ENCODE peak calls at places on chromosome 22, in eight cellular contexts. One of them, this sample, is unnamed.

GRCh38 chr22:29056472-29056871 is 5.2 kb downstream of the C22orf31 start:
- DNase-seq in choroid plexus epithelial cell: no peak
- DNase-seq in GM23338: no peak
- DNase-seq in tibial artery: no peak
- DNase-seq in HFF-Myc: no peak
- DNase-seq in fibroblast of the aortic adventitia: no peak
- DNase-seq in coronary artery: no peak
- DNase-seq in brain microvascular endothelial cell: no peak
- DNase-seq in this sample: no peak

GRCh38 chr22:24685804-24686203 is 82.8 kb downstream of the GGT1 start:
- DNase-seq in GM23338: peak
- DNase-seq in tibial artery: no peak
- DNase-seq in brain microvascular endothelial cell: no peak
- DNase-seq in choroid plexus epithelial cell: peak
- DNase-seq in HFF-Myc: no peak
- DNase-seq in coronary artery: no peak
- DNase-seq in fibroblast of the aortic adventitia: no peak
- DNase-seq in this sample: no peak

GRCh38 chr22:46453006-46453828 is 84.2 kb downstream of the CELSR1 start:
- DNase-seq in GM23338: no peak
- DNase-seq in tibial artery: no peak
- DNase-seq in brain microvascular endothelial cell: no peak
- DNase-seq in fibroblast of the aortic adventitia: peak
- DNase-seq in coronary artery: no peak
- DNase-seq in choroid plexus epithelial cell: no peak
- DNase-seq in HFF-Myc: no peak
- DNase-seq in this sample: no peak

GRCh38 chr22:45484742-45485141 is 17.9 kb upstream of the FBLN1 start:
- DNase-seq in choroid plexus epithelial cell: no peak
- DNase-seq in HFF-Myc: no peak
- DNase-seq in tibial artery: no peak
- DNase-seq in GM23338: no peak
- DNase-seq in brain microvascular endothelial cell: no peak
- DNase-seq in coronary artery: no peak
- DNase-seq in fibroblast of the aortic adventitia: no peak
- DNase-seq in this sample: no peak

GRCh38 chr22:41696714-41697113 is 2.6 kb upstream of the MEI1 start:
- DNase-seq in coronary artery: no peak
- DNase-seq in brain microvascular endothelial cell: no peak
- DNase-seq in fibroblast of the aortic adventitia: no peak
- DNase-seq in choroid plexus epithelial cell: no peak
- DNase-seq in GM23338: no peak
- DNase-seq in HFF-Myc: no peak
- DNase-seq in tibial artery: no peak
- DNase-seq in this sample: no peak

GRCh38 chr22:30717331-30717921 is 22.8 kb downstream of the OSBP2 start:
- DNase-seq in HFF-Myc: peak
- DNase-seq in fibroblast of the aortic adventitia: peak
- DNase-seq in tibial artery: no peak
- DNase-seq in choroid plexus epithelial cell: peak
- DNase-seq in GM23338: no peak
- DNase-seq in brain microvascular endothelial cell: peak
- DNase-seq in coronary artery: no peak
- DNase-seq in this sample: no peak

GRCh38 chr22:25318081-25318823 is 98.8 kb downstream of the CRYBB2 start:
- DNase-seq in HFF-Myc: no peak
- DNase-seq in GM23338: no peak
- DNase-seq in tibial artery: no peak
- DNase-seq in fibroblast of the aortic adventitia: no peak
- DNase-seq in choroid plexus epithelial cell: no peak
- DNase-seq in coronary artery: no peak
- DNase-seq in brain microvascular endothelial cell: no peak
- DNase-seq in this sample: no peak

GRCh38 chr22:36692280-36692679 is 11.3 kb downstream of the CACNG2 start:
- DNase-seq in GM23338: no peak
- DNase-seq in fibroblast of the aortic adventitia: no peak
- DNase-seq in choroid plexus epithelial cell: no peak
- DNase-seq in tibial artery: no peak
- DNase-seq in coronary artery: no peak
- DNase-seq in HFF-Myc: no peak
- DNase-seq in brain microvascular endothelial cell: no peak
- DNase-seq in this sample: no peak

GRCh38 chr22:19505735-19506126 is 18.5 kb downstream of the CLDN5 start:
- DNase-seq in coronary artery: no peak
- DNase-seq in fibroblast of the aortic adventitia: no peak
- DNase-seq in choroid plexus epithelial cell: no peak
- DNase-seq in GM23338: no peak
- DNase-seq in HFF-Myc: no peak
- DNase-seq in tibial artery: peak
- DNase-seq in brain microvascular endothelial cell: no peak
- DNase-seq in this sample: no peak

GRCh38 chr22:19507534-19507861 is 16.7 kb downstream of the CLDN5 start:
- DNase-seq in choroid plexus epithelial cell: no peak
- DNase-seq in coronary artery: no peak
- DNase-seq in GM23338: no peak
- DNase-seq in HFF-Myc: no peak
- DNase-seq in tibial artery: no peak
- DNase-seq in brain microvascular endothelial cell: no peak
- DNase-seq in fibroblast of the aortic adventitia: no peak
- DNase-seq in this sample: no peak

GRCh38 chr22:19508024-19508776 is 16.0 kb downstream of the CLDN5 start:
- DNase-seq in tibial artery: peak
- DNase-seq in choroid plexus epithelial cell: no peak
- DNase-seq in brain microvascular endothelial cell: no peak
- DNase-seq in coronary artery: no peak
- DNase-seq in GM23338: no peak
- DNase-seq in HFF-Myc: no peak
- DNase-seq in fibroblast of the aortic adventitia: no peak
- DNase-seq in this sample: no peak

GRCh38 chr22:19504900-19505734 is 19.1 kb downstream of the CLDN5 start:
- DNase-seq in GM23338: no peak
- DNase-seq in coronary artery: no peak
- DNase-seq in fibroblast of the aortic adventitia: no peak
- DNase-seq in choroid plexus epithelial cell: no peak
- DNase-seq in brain microvascular endothelial cell: no peak
- DNase-seq in tibial artery: peak
- DNase-seq in HFF-Myc: no peak
- DNase-seq in this sample: no peak

GRCh38 chr22:19506212-19506611 is 18.0 kb downstream of the CLDN5 start:
- DNase-seq in HFF-Myc: no peak
- DNase-seq in choroid plexus epithelial cell: no peak
- DNase-seq in coronary artery: no peak
- DNase-seq in fibroblast of the aortic adventitia: no peak
- DNase-seq in brain microvascular endothelial cell: no peak
- DNase-seq in tibial artery: peak
- DNase-seq in GM23338: no peak
- DNase-seq in this sample: no peak
- TF ChIP-seq CTCF in HFF-Myc: no peak
- TF ChIP-seq CTCF in choroid plexus epithelial cell: no peak
- TF ChIP-seq CTCF in coronary artery: no peak
- TF ChIP-seq CTCF in fibroblast of the aortic adventitia: no peak
- TF ChIP-seq CTCF in brain microvascular endothelial cell: no peak
- TF ChIP-seq CTCF in tibial artery: no peak
- TF ChIP-seq CTCF in GM23338: no peak
- TF ChIP-seq CTCF in this sample: no peak

GRCh38 chr22:49954354-49954753 is 6.2 kb upstream of the PIM3 start:
- DNase-seq in HFF-Myc: no peak
- DNase-seq in brain microvascular endothelial cell: no peak
- DNase-seq in coronary artery: no peak
- DNase-seq in fibroblast of the aortic adventitia: no peak
- DNase-seq in choroid plexus epithelial cell: no peak
- DNase-seq in tibial artery: no peak
- DNase-seq in GM23338: no peak
- DNase-seq in this sample: no peak

GRCh38 chr22:49956914-49957825 is 3.4 kb upstream of the PIM3 start:
- DNase-seq in HFF-Myc: no peak
- DNase-seq in tibial artery: no peak
- DNase-seq in fibroblast of the aortic adventitia: no peak
- DNase-seq in GM23338: no peak
- DNase-seq in choroid plexus epithelial cell: no peak
- DNase-seq in coronary artery: no peak
- DNase-seq in brain microvascular endothelial cell: no peak
- DNase-seq in this sample: no peak

GRCh38 chr22:49956418-49956770 is 4.2 kb upstream of the PIM3 start:
- DNase-seq in fibroblast of the aortic adventitia: no peak
- DNase-seq in coronary artery: no peak
- DNase-seq in tibial artery: no peak
- DNase-seq in brain microvascular endothelial cell: no peak
- DNase-seq in choroid plexus epithelial cell: no peak
- DNase-seq in GM23338: no peak
- DNase-seq in HFF-Myc: no peak
- DNase-seq in this sample: no peak

GRCh38 chr22:49954991-49955580 is 5.5 kb upstream of the PIM3 start:
- DNase-seq in tibial artery: no peak
- DNase-seq in brain microvascular endothelial cell: no peak
- DNase-seq in coronary artery: no peak
- DNase-seq in choroid plexus epithelial cell: no peak
- DNase-seq in HFF-Myc: no peak
- DNase-seq in fibroblast of the aortic adventitia: no peak
- DNase-seq in GM23338: no peak
- DNase-seq in this sample: no peak

DNA sequence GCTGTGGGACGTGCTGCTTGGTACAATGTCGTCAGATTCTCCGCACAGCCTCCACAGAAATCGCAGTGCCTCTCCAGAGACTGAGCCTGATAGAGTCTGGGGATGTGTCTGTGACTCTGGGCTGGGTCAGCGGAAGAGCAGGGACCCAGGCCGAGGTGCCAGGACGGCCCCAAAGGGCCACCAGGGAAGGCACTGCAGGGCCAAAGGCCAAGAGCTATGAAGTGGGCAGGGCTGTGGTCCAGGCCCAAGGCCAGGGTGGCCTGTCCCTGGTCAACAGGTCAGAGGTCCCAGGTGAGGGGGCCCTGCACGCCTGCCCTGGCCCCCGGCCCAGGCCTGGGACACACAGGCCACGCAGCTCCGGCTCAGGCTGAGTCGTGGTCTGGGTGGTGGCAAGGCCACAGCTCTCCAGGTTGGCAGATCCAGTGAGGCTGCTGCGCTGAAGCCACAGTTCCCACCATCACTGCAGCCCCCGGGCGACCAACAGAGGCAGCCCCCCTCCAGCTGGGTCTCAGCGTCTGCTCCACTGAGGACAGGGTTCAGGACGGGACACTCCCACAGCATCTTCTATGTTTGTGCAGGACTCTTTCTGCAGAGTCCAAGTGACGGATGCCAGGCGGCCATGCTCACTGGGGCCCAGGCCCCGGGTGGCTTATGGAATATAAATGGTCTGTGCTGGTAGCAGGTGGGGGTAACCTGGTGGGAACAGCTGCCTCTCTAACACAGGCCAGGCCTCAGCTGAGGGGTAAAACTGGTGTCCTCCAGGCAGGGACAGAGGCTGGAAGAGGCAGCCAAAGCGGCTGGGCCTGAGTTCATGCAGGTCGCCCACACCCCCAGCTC is 4.8 kb upstream of the PIM3 start:
- DNase-seq in brain microvascular endothelial cell: no peak
- DNase-seq in coronary artery: no peak
- DNase-seq in HFF-Myc: no peak
- DNase-seq in GM23338: no peak
- DNase-seq in tibial artery: no peak
- DNase-seq in choroid plexus epithelial cell: no peak
- DNase-seq in fibroblast of the aortic adventitia: no peak
- DNase-seq in this sample: no peak
- H3K4me3 ChIP-seq in brain microvascular endothelial cell: no peak
- H3K4me3 ChIP-seq in coronary artery: no peak
- H3K4me3 ChIP-seq in HFF-Myc: no peak
- H3K4me3 ChIP-seq in GM23338: no peak
- H3K4me3 ChIP-seq in tibial artery: no peak
- H3K4me3 ChIP-seq in choroid plexus epithelial cell: no peak
- H3K4me3 ChIP-seq in fibroblast of the aortic adventitia: no peak
- H3K4me3 ChIP-seq in this sample: no peak

GRCh38 chr22:23122216-23122957 is 19.4 kb downstream of the RSPH14 start:
- DNase-seq in brain microvascular endothelial cell: no peak
- DNase-seq in coronary artery: no peak
- DNase-seq in GM23338: no peak
- DNase-seq in fibroblast of the aortic adventitia: no peak
- DNase-seq in HFF-Myc: no peak
- DNase-seq in choroid plexus epithelial cell: no peak
- DNase-seq in tibial artery: no peak
- DNase-seq in this sample: no peak

GRCh38 chr22:23121026-23121823 is 20.6 kb downstream of the RSPH14 start:
- DNase-seq in brain microvascular endothelial cell: no peak
- DNase-seq in coronary artery: no peak
- DNase-seq in GM23338: no peak
- DNase-seq in choroid plexus epithelial cell: no peak
- DNase-seq in fibroblast of the aortic adventitia: no peak
- DNase-seq in tibial artery: no peak
- DNase-seq in HFF-Myc: no peak
- DNase-seq in this sample: no peak

GRCh38 chr22:23118647-23119491 is 22.9 kb downstream of the RSPH14 start:
- DNase-seq in fibroblast of the aortic adventitia: no peak
- DNase-seq in GM23338: no peak
- DNase-seq in coronary artery: no peak
- DNase-seq in tibial artery: no peak
- DNase-seq in brain microvascular endothelial cell: no peak
- DNase-seq in HFF-Myc: no peak
- DNase-seq in choroid plexus epithelial cell: no peak
- DNase-seq in this sample: no peak

GRCh38 chr22:23119492-23120414 is 22.0 kb downstream of the RSPH14 start:
- DNase-seq in brain microvascular endothelial cell: peak
- DNase-seq in GM23338: no peak
- DNase-seq in fibroblast of the aortic adventitia: no peak
- DNase-seq in HFF-Myc: no peak
- DNase-seq in tibial artery: no peak
- DNase-seq in coronary artery: no peak
- DNase-seq in choroid plexus epithelial cell: no peak
- DNase-seq in this sample: no peak

DNA sequence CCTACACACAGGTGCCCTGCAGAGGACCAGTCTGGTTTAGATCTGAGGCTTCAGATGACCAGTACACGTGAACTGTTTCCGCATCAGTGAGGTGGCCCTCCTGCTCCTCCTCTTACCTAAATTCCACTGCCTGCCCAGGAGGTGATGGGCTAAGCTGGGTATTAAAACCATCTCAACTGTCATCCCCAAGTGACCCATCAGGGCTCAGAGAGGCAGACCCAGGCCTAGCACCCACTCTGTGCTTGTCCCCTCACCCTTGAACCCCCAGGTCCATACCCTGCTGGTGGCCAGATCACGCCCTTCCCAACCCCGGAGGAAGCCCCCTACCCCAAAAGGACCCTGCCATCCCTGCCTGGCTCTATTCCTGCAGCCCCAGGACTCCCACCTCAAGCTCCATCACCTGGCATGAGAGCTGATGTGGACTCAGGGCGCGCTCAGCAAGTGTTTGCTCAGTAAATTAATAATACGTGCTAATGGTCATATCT is 21.3 kb downstream of the RSPH14 start:
- DNase-seq in fibroblast of the aortic adventitia: no peak
- DNase-seq in choroid plexus epithelial cell: no peak
- DNase-seq in brain microvascular endothelial cell: no peak
- DNase-seq in GM23338: no peak
- DNase-seq in coronary artery: no peak
- DNase-seq in tibial artery: no peak
- DNase-seq in HFF-Myc: no peak
- DNase-seq in this sample: no peak
- TF ChIP-seq CTCF in fibroblast of the aortic adventitia: no peak
- TF ChIP-seq CTCF in choroid plexus epithelial cell: no peak
- TF ChIP-seq CTCF in brain microvascular endothelial cell: no peak
- TF ChIP-seq CTCF in GM23338: no peak
- TF ChIP-seq CTCF in coronary artery: no peak
- TF ChIP-seq CTCF in tibial artery: no peak
- TF ChIP-seq CTCF in HFF-Myc: no peak
- TF ChIP-seq CTCF in this sample: no peak

DNA sequence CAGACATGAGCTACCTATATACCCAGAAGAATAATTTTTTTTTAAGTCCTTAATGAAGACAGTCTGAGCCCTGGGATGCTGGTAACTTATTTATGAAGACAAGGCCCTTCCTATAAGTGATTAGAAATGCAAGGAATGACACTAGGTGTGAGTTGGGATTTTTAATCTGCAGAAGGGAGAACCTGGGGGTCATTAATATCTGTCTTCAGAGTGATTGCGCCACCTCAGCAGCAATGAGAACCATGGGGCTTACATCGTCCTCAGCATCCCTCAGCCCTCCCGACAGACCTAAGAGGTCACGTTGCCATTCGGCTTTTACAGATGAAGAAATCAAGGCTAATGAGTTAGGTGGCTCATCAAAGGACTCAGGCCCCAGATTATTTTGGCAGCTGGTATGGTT is 55.6 kb downstream of the MCM5 start:
- DNase-seq in fibroblast of the aortic adventitia: no peak
- DNase-seq in tibial artery: no peak
- DNase-seq in choroid plexus epithelial cell: no peak
- DNase-seq in brain microvascular endothelial cell: no peak
- DNase-seq in coronary artery: no peak
- DNase-seq in GM23338: no peak
- DNase-seq in HFF-Myc: no peak
- DNase-seq in this sample: no peak
- H3K4me3 ChIP-seq in fibroblast of the aortic adventitia: no peak
- H3K4me3 ChIP-seq in tibial artery: no peak
- H3K4me3 ChIP-seq in choroid plexus epithelial cell: no peak
- H3K4me3 ChIP-seq in brain microvascular endothelial cell: no peak
- H3K4me3 ChIP-seq in coronary artery: no peak
- H3K4me3 ChIP-seq in GM23338: no peak
- H3K4me3 ChIP-seq in HFF-Myc: no peak
- H3K4me3 ChIP-seq in this sample: no peak